ENCODE peak calls at places on chromosomes 3 and 15, in seven cellular contexts. P, D, A, F, U, E and J are unnamed samples.

GRCh38 chr3:197300361-197300760 is 1.9 kb upstream of the DLG1 start:
- DNase-seq in F (no peak), A (no peak), E (no peak), P (no peak), U (no peak), D (no peak), J (no peak)

GRCh38 chr3:133881987-133882825 is 13.5 kb downstream of the RAB6B start:
- DNase-seq in U (no peak), P (no peak), F (peak; percentile 36), E (no peak), A (no peak), D (no peak), J (no peak)

GRCh38 chr3:14126017-14126902 is 1.4 kb downstream of the TMEM43 start:
- DNase-seq in E (peak; percentile 90), A (no peak), D (no peak), P (no peak), U (no peak), F (no peak), J (no peak)

GRCh38 chr3:167978071-167978470 is 117.7 kb downstream of the GOLIM4 start:
- DNase-seq in U (no peak), A (no peak), E (no peak), F (no peak), D (no peak), P (no peak), J (no peak)

GRCh38 chr3:46501702-46502101 is 3.9 kb downstream of the RTP3 start:
- DNase-seq in P (no peak), E (no peak), F (no peak), A (no peak), D (no peak), U (no peak), J (no peak)

GRCh38 chr15:40899536-40900207 is 5.4 kb downstream of the VPS18 start:
- DNase-seq in A (no peak), F (no peak), E (no peak), P (no peak), D (no peak), U (no peak), J (no peak)

GRCh38 chr15:75583689-75584088 is 4.6 kb upstream of the PTPN9 start:
- DNase-seq in F (no peak), P (no peak), D (no peak), A (no peak), U (peak; percentile 41), E (no peak), J (no peak)

GRCh38 chr15:80953953-80954778 is 35.5 kb downstream of the MESD start:
- DNase-seq in U (no peak), A (no peak), F (no peak), D (no peak), P (no peak), E (no peak), J (no peak)

GRCh38 chr3:42071720-42072582 is 19.2 kb upstream of the TRAK1 start:
- DNase-seq in A (peak; percentile 71), E (peak; percentile 79), F (no peak), D (peak; percentile 68), P (peak; percentile 63), U (peak; percentile 60), J (peak; percentile 59)

GRCh38 chr15:100901702-100902435 is 17.3 kb upstream of the LRRK1 start:
- DNase-seq in E (no peak), P (peak; percentile 52), F (no peak), U (peak; percentile 42), D (no peak), A (no peak), J (no peak)

GRCh38 chr15:63041982-63042878 is at the start of gene TPM1:
- DNase-seq in U (peak; percentile 92), F (peak; percentile 85), P (peak; percentile 88), D (peak; percentile 84), E (peak; percentile 95), A (peak; percentile 89), J (peak; percentile 94)

GRCh38 chr15:45064386-45064785 is 41.4 kb downstream of the SORD start:
- DNase-seq in P (no peak), A (no peak), E (no peak), F (no peak), U (no peak), D (peak; percentile 46), J (no peak)

GRCh38 chr3:16741890-16742289 is 136.7 kb upstream of the DAZL start:
- DNase-seq in P (no peak), D (peak; percentile 13), E (peak; percentile 86), A (peak; percentile 13), U (no peak), F (no peak), J (peak; percentile 16)

GRCh38 chr15:74787251-74788041 is 5.6 kb downstream of the CSK start:
- DNase-seq in F (peak; percentile 91), E (peak; percentile 74), U (no peak), A (peak; percentile 62), P (no peak), D (peak; percentile 65), J (peak; percentile 62)

GRCh38 chr15:62500325-62500724 is 335.2 kb upstream of the C2CD4B start:
- DNase-seq in F (no peak), P (no peak), D (no peak), E (no peak), U (no peak), A (no peak), J (no peak)

GRCh38 chr3:126983653-126984390 is 907 bp downstream of the PLXNA1 start:
- DNase-seq in E (no peak), D (peak; percentile 43), P (peak; percentile 60), U (peak; percentile 45), A (peak; percentile 30), F (peak; percentile 74), J (no peak)

GRCh38 chr3:127693336-127693843 is 20.6 kb downstream of the ABTB1 start:
- DNase-seq in P (peak; percentile 2), U (no peak), A (peak; percentile 2), F (peak; percentile 30), D (no peak), E (peak; percentile 13), J (peak; percentile 16)

GRCh38 chr3:16478516-16478915 is 35.0 kb downstream of the RFTN1 start:
- DNase-seq in P (no peak), E (no peak), U (no peak), D (peak; percentile 55), A (no peak), F (no peak), J (no peak)

GRCh38 chr15:62895905-62896316 is 146.6 kb upstream of the TPM1 start:
- DNase-seq in D (peak; percentile 67), F (no peak), P (no peak), A (no peak), E (no peak), U (no peak), J (no peak)

GRCh38 chr3:196670335-196670734 is 30.8 kb downstream of the NRROS start:
- DNase-seq in F (no peak), A (no peak), D (no peak), P (no peak), U (no peak), E (no peak), J (peak; percentile 64)

DNA sequence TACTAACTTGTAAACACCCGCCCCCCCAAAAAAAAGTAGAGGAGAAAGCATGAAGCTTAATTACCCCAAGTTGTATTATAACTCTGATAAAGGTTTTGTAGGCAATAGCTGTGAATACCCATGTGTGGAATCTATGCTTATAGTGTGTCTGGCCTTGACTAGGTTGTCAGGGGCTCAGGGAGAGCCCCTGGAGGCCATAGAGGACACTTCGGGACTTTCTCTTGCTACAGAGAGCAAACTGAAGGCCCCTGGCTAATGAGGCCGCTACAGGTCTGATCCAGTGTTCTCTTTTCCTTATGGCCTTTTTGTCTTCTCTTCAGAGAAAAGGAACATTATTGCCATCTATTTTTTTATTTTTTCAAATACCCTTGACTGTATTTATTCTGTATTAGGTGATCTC is 19.1 kb upstream of the SCAANT1 start:
- DNase-seq in F (no peak), U (no peak), E (no peak), D (no peak), P (no peak), A (no peak), J (no peak)
- H3K4me1 ChIP-seq in F (peaks cover 40% of the 10 kb centered on the region), U (peaks cover 6% of the 10 kb centered on the region), E (peaks cover 13% of the 10 kb centered on the region), D (no peaks in the 10 kb centered on the region), P (peaks cover 1% of the 10 kb centered on the region), A (peaks cover 58% of the 10 kb centered on the region), J (peaks cover 3% of the 10 kb centered on the region)

GRCh38 chr3:100437879-100438622 is 36.7 kb downstream of the LNP1 start:
- DNase-seq in E (no peak), D (no peak), P (no peak), A (no peak), F (no peak), U (no peak), J (no peak)

GRCh38 chr3:100440895-100441294 is 39.6 kb downstream of the LNP1 start:
- DNase-seq in F (no peak), P (no peak), A (no peak), E (no peak), D (no peak), U (no peak), J (no peak)

GRCh38 chr3:100438623-100438974 is 37.3 kb downstream of the LNP1 start:
- DNase-seq in A (no peak), P (no peak), F (no peak), D (no peak), U (no peak), E (no peak), J (no peak)

GRCh38 chr3:100436951-100437350 is 35.6 kb downstream of the LNP1 start:
- DNase-seq in U (no peak), E (no peak), F (no peak), D (no peak), P (no peak), A (no peak), J (no peak)
- H3K4me3 ChIP-seq in U (no peak overlapping the region), E (no peak overlapping the region), F (no peak overlapping the region), D (no peak overlapping the region), P (no peak overlapping the region), A (no peak overlapping the region), J (no peak overlapping the region)

GRCh38 chr3:187968883-187969580 is 184.9 kb upstream of the LPP start:
- DNase-seq in F (no peak), P (no peak), E (no peak), U (no peak), A (no peak), D (peak; percentile 85), J (no peak)
- H3K4me1 ChIP-seq in F (peaks cover 17% of the 10 kb centered on the region), P (no peaks in the 10 kb centered on the region), E (no peaks in the 10 kb centered on the region), U (no peaks in the 10 kb centered on the region), A (peaks cover 18% of the 10 kb centered on the region), D (peaks cover 5% of the 10 kb centered on the region), J (peaks cover 4% of the 10 kb centered on the region)

DNA sequence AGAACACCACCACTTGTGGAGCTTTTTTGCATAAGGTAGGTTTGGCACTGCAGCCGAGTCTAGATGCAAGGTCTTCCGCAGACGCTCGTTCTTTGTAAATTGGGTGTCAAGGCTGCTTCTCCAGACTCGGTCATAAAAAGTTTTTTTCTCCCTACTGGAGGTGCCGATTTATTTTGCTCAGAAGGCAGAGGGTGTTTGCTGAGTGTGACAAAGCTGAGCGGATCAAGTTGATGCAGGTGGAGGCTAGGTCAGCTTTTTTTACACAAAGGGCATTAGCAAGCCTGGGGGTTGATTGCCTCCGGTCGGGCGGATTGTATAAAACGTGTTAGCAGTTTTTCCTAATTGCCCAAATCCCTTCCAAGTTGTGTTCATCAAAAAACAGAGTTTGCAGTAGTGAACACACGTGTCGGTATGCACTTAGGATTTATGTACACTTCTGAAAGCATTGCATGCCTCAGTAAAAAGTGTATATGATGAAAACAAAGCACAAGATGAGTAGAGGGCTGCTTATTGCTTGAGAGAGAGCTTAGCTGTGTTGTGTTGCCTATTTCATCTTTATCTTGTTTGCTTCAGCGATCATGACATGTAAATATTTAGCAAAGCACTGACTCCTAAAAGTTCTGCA is 2.6 kb downstream of the GPR160 start:
- DNase-seq in P (no peak), D (no peak), E (no peak), F (no peak), U (no peak), A (no peak), J (no peak)
- H3K4me3 ChIP-seq in P (no peak overlapping the region), D (no peak overlapping the region), E (no peak overlapping the region), F (peak overlapping the region; percentile 74), U (no peak overlapping the region), A (no peak overlapping the region), J (no peak overlapping the region)